ENCODE peak calls at places on chromosomes 12 and 14, in six cellular contexts. L is testis, N is prostate gland, E is H1, T is A549, U is lower leg skin. D is an unnamed sample.

GRCh38 chr12:116194935-116195431 is 82.5 kb downstream of the MED13L start:
- DNase-seq in N (no peak), E (no peak), U (no peak), L (no peak), T (peak), D (no peak)

GRCh38 chr14:20516921-20517320 is 11.6 kb downstream of the RNASE10 start:
- DNase-seq in E (no peak), T (no peak), N (no peak), L (no peak), U (no peak), D (no peak)

GRCh38 chr12:117033382-117034045 is 65.7 kb downstream of the TESC start:
- DNase-seq in N (peak), E (no peak), U (no peak), L (peak), T (no peak), D (no peak)

GRCh38 chr12:69024413-69024812 is 91.4 kb upstream of the CPM start:
- DNase-seq in U (peak), T (peak), N (peak), E (no peak), L (no peak), D (peak)

GRCh38 chr14:22276913-22277816 is 311.9 kb downstream of the DAD1 start:
- DNase-seq in L (no peak), E (no peak), T (peak), N (no peak), U (no peak), D (no peak)

GRCh38 chr14:76754586-76754985 is 6.7 kb upstream of the VASH1 start:
- DNase-seq in U (no peak), N (no peak), L (no peak), T (no peak), E (no peak), D (no peak)

GRCh38 chr12:112686373-112686772 is 105.2 kb upstream of the RPH3A start:
- DNase-seq in U (no peak), T (peak), N (no peak), L (no peak), E (no peak), D (no peak)

GRCh38 chr14:93976477-93977057 is at the start of gene ASB2:
- DNase-seq in N (no peak), T (no peak), U (no peak), E (no peak), L (no peak), D (no peak)

GRCh38 chr12:2776129-2776806 is 18.5 kb upstream of the FKBP4 start:
- DNase-seq in L (no peak), U (no peak), T (no peak), E (no peak), N (no peak), D (no peak)

DNA sequence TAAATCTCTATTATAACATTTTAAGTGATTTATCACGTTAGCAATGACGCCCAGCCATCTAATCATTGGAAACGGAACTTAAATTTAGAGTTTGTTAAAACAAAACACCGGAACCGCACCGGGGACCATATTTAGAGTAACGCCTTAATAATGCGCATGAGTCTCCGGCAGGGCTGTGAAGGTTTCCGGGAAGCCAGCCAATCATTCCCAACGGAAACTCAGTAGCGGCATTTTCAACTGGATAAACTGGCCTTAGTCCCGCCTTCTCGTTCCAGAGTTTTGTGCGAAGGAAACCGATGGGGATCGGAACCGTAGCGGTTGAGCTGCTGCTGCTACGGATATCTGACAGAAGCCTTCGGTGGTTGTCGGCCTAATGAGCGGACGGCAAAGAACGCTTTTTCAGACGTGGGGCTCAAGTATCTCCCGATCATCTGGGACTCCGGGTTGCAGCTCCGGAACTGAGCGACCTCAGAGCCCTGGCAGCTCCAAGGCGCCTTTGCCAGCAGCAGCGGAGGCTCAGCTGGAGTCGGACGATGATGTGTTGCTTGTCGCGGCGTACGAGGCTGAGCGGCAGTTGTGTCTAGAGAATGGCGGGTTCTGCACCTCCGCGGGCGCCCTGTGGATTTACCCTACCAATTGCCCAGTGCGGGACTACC is at the start of gene FANCM:
- DNase-seq in E (peak), N (peak), T (peak), L (peak), U (peak), D (peak)
- TF ChIP-seq POLR2A in E (peak), N (peak), T (peak), L (no peak), U (no peak), D (peak)

DNA sequence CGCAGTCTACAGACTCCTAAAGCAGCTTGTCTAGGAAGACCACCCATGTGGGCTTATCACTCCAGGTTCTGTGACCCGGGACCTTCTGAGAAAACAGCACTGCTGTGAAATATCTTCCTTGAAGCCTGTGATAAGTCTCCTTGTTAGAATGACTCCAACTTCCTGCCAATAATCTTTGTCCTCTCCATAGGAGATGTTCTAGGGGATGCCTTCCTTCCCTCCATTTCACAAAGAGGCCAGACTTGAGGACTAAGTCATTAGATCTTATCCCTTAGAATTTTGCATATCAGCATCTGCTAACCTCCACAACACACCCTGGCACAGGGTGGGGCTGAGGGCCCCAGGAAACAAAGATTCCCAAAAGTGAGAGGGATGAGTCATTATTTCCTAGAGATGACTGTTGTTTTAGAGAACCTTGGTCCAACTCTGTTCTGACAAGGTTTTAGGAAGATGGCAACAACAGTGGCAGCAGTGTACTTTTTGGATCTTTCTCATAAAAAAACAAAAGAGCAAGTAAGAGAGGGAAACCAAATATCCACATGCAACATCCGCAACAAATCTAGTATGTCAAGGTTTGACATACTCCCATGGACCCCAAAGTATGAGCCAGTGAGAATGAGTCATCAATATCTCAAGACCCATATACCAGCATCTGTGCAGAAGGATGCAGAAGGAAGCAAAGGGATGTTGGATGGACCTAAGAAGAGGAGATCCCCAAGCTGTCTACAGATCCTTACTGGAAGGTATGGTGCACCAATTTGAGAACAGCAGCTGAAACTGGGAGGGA is 6.0 kb downstream of the LTB4R start:
- DNase-seq in L (no peak), T (no peak), U (no peak), E (no peak), N (no peak), D (peak)
- TF ChIP-seq POLR2A in L (no peak), T (no peak), U (no peak), E (no peak), N (no peak), D (no peak)

GRCh38 chr14:104435147-104436046 is 144.2 kb upstream of the C14orf180 start:
- DNase-seq in N (no peak), L (no peak), E (no peak), U (no peak), T (no peak), D (no peak)

GRCh38 chr14:104437703-104438102 is 141.9 kb upstream of the C14orf180 start:
- DNase-seq in L (no peak), T (no peak), E (no peak), U (no peak), N (no peak), D (no peak)

GRCh38 chr14:104434214-104435076 is 145.1 kb upstream of the C14orf180 start:
- DNase-seq in T (no peak), L (no peak), U (no peak), E (no peak), N (no peak), D (no peak)

GRCh38 chr14:104436741-104437701 is 142.5 kb upstream of the C14orf180 start:
- DNase-seq in T (no peak), E (peak), N (no peak), L (no peak), U (peak), D (no peak)

GRCh38 chr14:104436047-104436531 is 143.5 kb upstream of the C14orf180 start:
- DNase-seq in T (no peak), L (peak), N (no peak), E (peak), U (peak), D (no peak)
- TF ChIP-seq POLR2A in T (no peak), L (no peak), N (no peak), E (no peak), U (no peak), D (no peak)

GRCh38 chr14:24442240-24443052 is at the start of gene SDR39U1:
- DNase-seq in T (peak), E (peak), U (peak), L (peak), N (peak), D (peak)
- TF ChIP-seq POLR2A in T (peak), E (peak), U (no peak), L (peak), N (peak), D (peak)

D was measured in H54.